ENCODE peak calls at places on chromosomes 4 and X, in ten cellular contexts. U, L, N, O, H, G, V, B, J and W are unnamed samples.

GRCh38 chr4:30172416-30172815 is 547.8 kb upstream of the PCDH7 start:
- DNase-seq in J (no peak), U (no peak), N (no peak), B (peak), V (no peak), O (no peak), H (no peak), L (no peak), G (no peak), W (no peak)

GRCh38 chrX:41808042-41808441 is 84.1 kb downstream of the GPR82 start:
- DNase-seq in L (no peak), V (no peak), B (no peak), O (no peak), N (no peak), G (no peak), H (no peak), J (no peak), U (no peak), W (no peak)

GRCh38 chrX:40278340-40279090 is 180.8 kb upstream of the BCOR start:
- DNase-seq in O (no peak), J (no peak), G (no peak), N (no peak), L (no peak), V (peak), H (no peak), B (no peak), U (no peak), W (no peak)

GRCh38 chrX:120253784-120254183 is 3.2 kb downstream of the ZBTB33 start:
- DNase-seq in J (no peak), O (no peak), L (no peak), N (no peak), U (no peak), G (no peak), V (no peak), B (no peak), H (no peak), W (no peak)

GRCh38 chr4:57102050-57102564 is 8.1 kb downstream of the IGFBP7 start:
- DNase-seq in U (peak), B (peak), J (no peak), V (no peak), N (no peak), G (peak), H (no peak), O (no peak), L (peak), W (no peak)

GRCh38 chrX:17633546-17633945 is 103.7 kb upstream of the SCML1 start:
- DNase-seq in L (no peak), J (no peak), H (no peak), N (no peak), O (no peak), V (no peak), U (no peak), G (no peak), B (no peak), W (no peak)

GRCh38 chr4:148015058-148015457 is 283.2 kb downstream of the ARHGAP10 start:
- DNase-seq in L (no peak), V (no peak), O (no peak), H (no peak), N (no peak), J (no peak), B (no peak), G (no peak), U (no peak), W (no peak)

GRCh38 chr4:55386073-55386472 is 9.7 kb upstream of the TMEM165 start:
- DNase-seq in H (no peak), O (peak), V (no peak), B (no peak), N (no peak), U (no peak), G (no peak), L (no peak), J (peak), W (no peak)

GRCh38 chr4:85937507-85937906 is 422.3 kb downstream of the MAPK10 start:
- DNase-seq in B (no peak), J (no peak), V (no peak), L (no peak), N (no peak), U (no peak), H (no peak), O (no peak), G (no peak), W (no peak)

GRCh38 chr4:149706942-149707341 is 108.7 kb downstream of the IQCM start:
- DNase-seq in N (no peak), H (no peak), O (no peak), L (no peak), J (no peak), B (no peak), G (no peak), U (no peak), V (no peak), W (no peak)

DNA sequence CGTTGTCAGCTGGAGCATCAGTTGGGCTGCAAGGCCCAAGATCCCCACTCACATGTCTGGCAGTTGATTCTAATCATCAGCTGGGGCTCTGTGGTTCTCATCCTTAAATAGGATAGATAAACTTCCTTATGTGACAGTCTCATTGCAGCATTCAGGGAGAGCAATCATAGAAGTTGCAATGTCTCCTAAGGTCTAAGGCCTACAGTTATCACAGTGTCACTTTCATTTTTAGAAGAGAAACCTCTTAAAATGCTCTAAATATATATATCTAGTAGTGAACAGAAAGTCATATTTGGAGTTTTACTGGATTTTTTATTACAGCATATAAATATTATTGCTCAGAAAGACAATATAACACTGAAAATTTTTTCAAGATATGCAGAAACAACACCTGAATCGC is 226.0 kb upstream of the PPP1R2C start:
- DNase-seq in N (no peak), B (no peak), J (no peak), O (no peak), H (no peak), V (no peak), G (no peak), U (no peak), L (no peak), W (no peak)
- TF ChIP-seq CTCF in N (no peak), B (no peak), J (no peak), O (no peak), H (no peak), V (no peak), G (no peak), U (no peak), L (no peak), W (no peak)

GRCh38 chr4:38752393-38752961 is 30.3 kb downstream of the TLR10 start:
- DNase-seq in G (no peak), H (no peak), U (no peak), J (no peak), L (no peak), V (no peak), N (peak), B (peak), O (peak), W (no peak)
- TF ChIP-seq CTCF in G (no peak), H (no peak), U (no peak), J (no peak), L (no peak), V (no peak), N (no peak), B (no peak), O (no peak), W (no peak)

GRCh38 chr4:41178372-41179085 is 35.8 kb downstream of the APBB2 start:
- DNase-seq in B (peak), U (no peak), N (no peak), J (no peak), L (no peak), V (no peak), O (no peak), H (no peak), G (no peak), W (no peak)
- TF ChIP-seq CTCF in B (no peak), U (no peak), N (no peak), J (no peak), L (no peak), V (no peak), O (no peak), H (no peak), G (no peak), W (no peak)

GRCh38 chr4:2673157-2673556 is 83.0 kb downstream of the TNIP2 start:
- DNase-seq in O (no peak), H (no peak), V (no peak), G (no peak), N (no peak), B (no peak), L (no peak), J (no peak), U (no peak), W (no peak)
- TF ChIP-seq CTCF in O (no peak), H (no peak), V (peak), G (peak), N (peak), B (no peak), L (no peak), J (peak), U (no peak), W (no peak)

GRCh38 chrX:144214651-144215050 is 330.8 kb downstream of the UBE2NL start:
- DNase-seq in U (no peak), O (no peak), B (no peak), L (no peak), N (no peak), G (no peak), H (no peak), V (no peak), J (no peak), W (no peak)

GRCh38 chrX:144219035-144219434 is 335.2 kb downstream of the UBE2NL start:
- DNase-seq in V (peak), B (peak), N (no peak), J (peak), U (no peak), G (no peak), L (no peak), H (no peak), O (no peak), W (no peak)
- TF ChIP-seq CTCF in V (peak), B (no peak), N (no peak), J (peak), U (no peak), G (no peak), L (no peak), H (no peak), O (no peak), W (no peak)

GRCh38 chr4:99403380-99404194 is 31.6 kb downstream of the ADH7 start:
- DNase-seq in N (peak), L (no peak), H (no peak), O (no peak), B (no peak), G (no peak), U (no peak), V (peak), J (no peak), W (no peak)

GRCh38 chr4:99404595-99405287 is 30.4 kb downstream of the ADH7 start:
- DNase-seq in V (no peak), G (no peak), B (peak), H (no peak), J (no peak), U (no peak), O (peak), N (peak), L (no peak), W (peak)

GRCh38 chr4:99405433-99406115 is 29.6 kb downstream of the ADH7 start:
- DNase-seq in L (peak), O (no peak), U (peak), V (peak), H (peak), J (peak), G (peak), N (peak), B (peak), W (peak)

GRCh38 chr4:99400831-99401230 is 34.3 kb downstream of the ADH7 start:
- DNase-seq in O (no peak), H (no peak), J (no peak), N (no peak), B (no peak), L (no peak), G (no peak), V (no peak), U (no peak), W (no peak)

DNA sequence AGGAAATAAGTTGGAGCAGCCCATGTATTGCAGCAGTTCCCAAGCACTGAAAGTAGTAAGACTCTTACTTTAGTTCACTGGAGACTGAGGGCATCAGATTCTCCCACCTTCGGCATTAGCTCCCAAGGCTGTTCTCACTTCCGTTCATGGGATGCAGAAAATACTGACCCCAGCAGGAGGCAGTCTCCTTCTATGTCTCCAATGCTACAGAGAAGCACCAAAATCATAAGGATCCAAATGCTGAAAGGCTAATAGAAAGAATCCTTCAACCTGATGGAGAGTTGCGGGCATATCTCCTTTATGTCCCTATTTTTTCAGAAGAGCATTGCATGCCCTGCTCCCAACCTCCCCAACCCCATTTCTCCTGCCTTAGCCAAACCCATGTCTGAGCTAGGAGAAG is 32.4 kb downstream of the ADH7 start:
- DNase-seq in U (no peak), G (no peak), V (no peak), B (no peak), O (no peak), J (peak), N (no peak), H (peak), L (no peak), W (no peak)
- TF ChIP-seq CTCF in U (no peak), G (peak), V (no peak), B (no peak), O (no peak), J (peak), N (no peak), H (no peak), L (no peak), W (no peak)

GRCh38 chrX:150683112-150683511 is 10.1 kb upstream of the MTMR1 start:
- DNase-seq in G (no peak), H (no peak), U (no peak), N (no peak), J (no peak), O (no peak), L (no peak), V (no peak), B (no peak), W (no peak)

GRCh38 chrX:150683536-150684146 is 9.6 kb upstream of the MTMR1 start:
- DNase-seq in V (peak), O (peak), B (peak), H (no peak), L (no peak), N (peak), J (no peak), U (no peak), G (no peak), W (peak)

DNA sequence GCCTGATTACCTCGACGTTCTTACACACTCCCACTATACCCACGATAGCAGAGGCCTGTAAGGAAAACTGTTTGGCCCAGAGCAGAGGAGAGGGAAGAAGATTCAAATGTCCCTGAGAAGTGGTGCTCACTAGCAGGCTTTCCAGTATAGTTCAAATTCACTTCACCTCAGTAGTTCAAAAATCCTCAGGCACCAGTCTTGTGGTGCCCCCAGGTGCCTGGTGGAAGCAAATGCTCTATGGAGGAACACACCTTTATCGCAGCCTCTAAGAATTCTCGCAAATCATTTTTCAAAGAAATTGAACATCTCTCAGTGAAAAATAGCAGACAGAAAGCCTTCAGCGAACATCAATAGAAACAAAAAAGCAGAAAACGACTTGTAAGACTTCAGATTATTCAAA is 12.2 kb upstream of the MTMR1 start:
- DNase-seq in N (no peak), U (no peak), B (peak), L (no peak), H (no peak), V (peak), J (no peak), G (no peak), O (no peak), W (peak)
- TF ChIP-seq CTCF in N (peak), U (no peak), B (peak), L (no peak), H (peak), V (peak), J (peak), G (peak), O (peak), W (peak)